ENCODE peak calls at places on chromosomes 7 and 10, in four cellular contexts. M is tibial artery, B is heart right ventricle, D is PC-9. K is an unnamed sample. For H3K9me3, the result is how much of the 10 kb centered on the place peaks cover.

GRCh38 chr10:96112531-96112930 is 17.6 kb upstream of the ZNF518A start:
- DNase-seq in M (no peak), B (no peak), D (no peak), K (no peak)

GRCh38 chr10:2893991-2894390 is 173.4 kb upstream of the PFKP start:
- DNase-seq in M (no peak), B (no peak), D (no peak), K (no peak)

GRCh38 chr10:124315599-124316270 is 103.0 kb downstream of the OAT start:
- DNase-seq in M (no peak), B (no peak), D (no peak), K (no peak)

GRCh38 chr7:35752727-35753126 is 48.1 kb upstream of the SEPTIN7 start:
- DNase-seq in M (no peak), B (no peak), D (no peak), K (no peak)

GRCh38 chr10:110151467-110151866 is 55.9 kb upstream of the MXI1 start:
- DNase-seq in M (no peak), B (no peak), D (peak), K (no peak)

GRCh38 chr10:10821926-10822325 is 195.7 kb upstream of the CELF2 start:
- DNase-seq in M (no peak), B (no peak), D (no peak), K (no peak)

GRCh38 chr10:92208736-92209135 is 82.1 kb downstream of the CPEB3 start:
- DNase-seq in M (no peak), B (no peak), D (no peak), K (no peak)

GRCh38 chr7:77697535-77697831 is 1.2 kb downstream of the RSBN1L start:
- DNase-seq in M (no peak), B (peak), D (no peak), K (no peak)

GRCh38 chr10:112831826-112832225 is 118.2 kb upstream of the TCF7L2 start:
- DNase-seq in M (no peak), B (no peak), D (no peak), K (no peak)

GRCh38 chr7:66100408-66101050 is 14.1 kb upstream of the CRCP start:
- DNase-seq in M (no peak), B (no peak), D (no peak), K (no peak)
- H3K4me3 ChIP-seq in M (peak), B (peak), D (peak), K (peak)

GRCh38 chr7:52410032-52410431 is 625.4 kb upstream of the POM121L12 start:
- DNase-seq in M (no peak), B (no peak), D (no peak), K (no peak)
- H3K9me3 ChIP-seq in M (under half), B (under half), D (under half), K (under half)

GRCh38 chr10:79094412-79095175 is 25.8 kb downstream of the ZMIZ1 start:
- DNase-seq in M (no peak), B (no peak), D (no peak), K (no peak)
- H3K4me3 ChIP-seq in M (no peak), B (no peak), D (no peak), K (no peak)

GRCh38 chr7:130446285-130446684 is 5.5 kb upstream of the CEP41 start:
- DNase-seq in M (no peak), B (no peak), D (no peak), K (no peak)

GRCh38 chr7:130441408-130441854 is 615 bp upstream of the CEP41 start:
- DNase-seq in M (no peak), B (no peak), D (peak), K (no peak)

GRCh38 chr7:130445008-130445407 is 4.2 kb upstream of the CEP41 start:
- DNase-seq in M (no peak), B (no peak), D (no peak), K (no peak)

GRCh38 chr7:130440527-130441365 is at the start of gene CEP41:
- DNase-seq in M (peak), B (peak), D (peak), K (peak)

DNA sequence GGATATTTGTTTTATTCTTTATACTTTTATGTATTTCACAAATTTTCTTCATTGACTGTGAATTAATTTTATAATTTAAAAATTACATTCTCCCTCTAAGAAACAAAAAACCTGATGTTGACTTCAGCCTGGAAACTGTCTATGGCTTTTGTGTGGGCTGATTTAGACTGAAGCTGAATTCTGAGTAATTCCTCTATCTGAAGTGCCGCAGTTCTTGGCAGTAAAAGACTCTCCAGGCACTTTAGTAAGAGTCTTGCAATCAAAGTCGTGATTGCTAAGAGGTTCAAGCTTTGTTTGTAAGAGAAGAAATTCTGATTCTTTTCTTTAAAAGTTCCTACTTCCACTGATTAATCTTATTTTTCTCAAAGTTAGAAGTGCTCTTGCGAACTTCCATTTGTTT is 3.4 kb upstream of the CEP41 start:
- DNase-seq in M (no peak), B (no peak), D (no peak), K (no peak)
- H3K9me3 ChIP-seq in M (under half), B (under half), D (under half), K (under half)

GRCh38 chr7:44604941-44605340 is 1.5 kb upstream of the OGDH start:
- DNase-seq in M (no peak), B (no peak), D (no peak), K (no peak)
- H3K4me3 ChIP-seq in M (no peak), B (no peak), D (peak), K (no peak)

GRCh38 chr10:113958631-113959382 is 84.9 kb upstream of the ADRB1 start:
- DNase-seq in M (peak), B (peak), D (peak), K (no peak)

GRCh38 chr10:113961261-113961938 is 82.3 kb upstream of the ADRB1 start:
- DNase-seq in M (no peak), B (no peak), D (no peak), K (peak)

GRCh38 chr10:113957013-113957412 is 86.7 kb upstream of the ADRB1 start:
- DNase-seq in M (no peak), B (no peak), D (peak), K (no peak)

GRCh38 chr10:113959383-113959760 is 84.3 kb upstream of the ADRB1 start:
- DNase-seq in M (no peak), B (no peak), D (peak), K (no peak)

GRCh38 chr10:113960617-113961260 is 82.9 kb upstream of the ADRB1 start:
- DNase-seq in M (no peak), B (no peak), D (peak), K (peak)
- H3K9me3 ChIP-seq in M (under half), B (under half), D (under half), K (under half)

GRCh38 chr7:156948361-156948760 is 1.2 kb upstream of the NOM1 start:
- DNase-seq in M (no peak), B (no peak), D (no peak), K (no peak)
- H3K4me3 ChIP-seq in M (peak), B (no peak), D (peak), K (no peak)

DNA sequence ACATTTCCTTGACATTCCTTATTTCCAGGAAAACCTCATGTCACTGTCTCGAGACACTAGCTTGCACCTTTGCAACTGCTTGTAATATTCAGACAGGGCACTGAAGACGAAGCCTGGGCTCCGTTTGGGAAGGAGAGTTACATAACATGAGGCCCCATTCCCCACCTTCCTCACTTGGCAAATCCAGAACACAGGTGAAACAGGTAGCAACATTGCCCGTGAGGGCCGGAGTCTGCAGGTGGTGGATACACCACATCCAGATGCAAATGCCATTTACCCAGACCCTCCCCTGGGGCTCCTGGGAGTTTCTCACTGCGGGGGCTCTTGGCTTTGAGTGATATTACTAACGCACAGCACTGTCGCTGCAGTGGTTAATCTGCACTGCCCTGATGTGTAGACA is 491.0 kb downstream of the PTPRN2 start:
- DNase-seq in M (peak), B (no peak), D (no peak), K (no peak)
- H3K9me3 ChIP-seq in M (under half), B (under half), D (under half), K (under half)

DNA sequence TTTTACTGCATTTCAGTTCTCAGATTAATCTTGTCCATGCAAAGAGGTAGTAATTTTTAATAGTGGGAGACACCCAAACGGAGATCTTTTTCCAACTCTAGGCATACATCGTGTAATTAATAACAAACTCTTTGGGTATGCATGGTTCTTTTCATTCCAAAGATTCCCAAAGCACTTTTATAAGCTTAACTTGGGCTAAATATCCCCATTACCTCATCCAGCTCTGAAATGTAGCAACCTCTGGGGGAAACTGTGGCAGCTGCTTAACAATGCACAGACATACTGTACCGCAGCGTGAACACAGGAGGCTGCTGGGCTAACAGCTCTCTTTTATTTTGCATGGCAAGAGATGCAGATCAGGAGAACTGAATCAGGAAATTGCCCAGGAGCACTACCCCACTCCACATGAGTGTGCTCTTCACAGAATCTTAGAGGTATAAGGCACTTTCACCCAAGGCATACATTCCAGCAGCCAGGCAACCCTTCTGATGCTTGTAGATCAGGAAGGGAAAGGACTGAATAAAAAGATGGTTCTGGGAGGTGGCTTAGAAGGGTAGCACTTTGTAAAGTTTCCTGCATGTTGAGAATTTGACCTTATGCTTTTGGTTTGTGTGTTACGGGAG is 114.4 kb upstream of the GLI3 start:
- DNase-seq in M (no peak), B (no peak), D (no peak), K (no peak)
- H3K4me3 ChIP-seq in M (no peak), B (no peak), D (no peak), K (no peak)

GRCh38 chr7:2101630-2102374 is 130.9 kb downstream of the MAD1L1 start:
- DNase-seq in M (no peak), B (no peak), D (no peak), K (no peak)
- H3K9me3 ChIP-seq in M (under half), B (under half), D (under half), K (under half)